ENCODE peak calls at places on chromosome 7, in nine cellular contexts. One of them, this sample, is unnamed.

GRCh38 chr7:20299647-20300312 is 30.9 kb upstream of the ITGB8 start:
- DNase-seq in NCI-H2107: no peak
- DNase-seq in DMS 273 treated with DMSO at 0.1 percent for 48 hours: no peak
- DNase-seq in breast epithelium: no peak
- DNase-seq in iris pigment epithelial cell: peak; percentile 64
- DNase-seq in frontal cortex: no peak
- DNase-seq in substantia nigra: no peak
- DNase-seq in ACHN: peak; percentile 40
- DNase-seq in body of pancreas: no peak
- DNase-seq in this sample: peak; percentile 47

GRCh38 chr7:43637114-43637806 is 54.4 kb downstream of the STK17A start:
- DNase-seq in NCI-H2107: no peak
- DNase-seq in DMS 273 treated with DMSO at 0.1 percent for 48 hours: no peak
- DNase-seq in breast epithelium: no peak
- DNase-seq in iris pigment epithelial cell: peak; percentile 77
- DNase-seq in frontal cortex: no peak
- DNase-seq in substantia nigra: no peak
- DNase-seq in ACHN: no peak
- DNase-seq in body of pancreas: no peak
- DNase-seq in this sample: no peak

GRCh38 chr7:128783143-128783799 is 7.7 kb upstream of the OPN1SW start:
- DNase-seq in NCI-H2107: no peak
- DNase-seq in DMS 273 treated with DMSO at 0.1 percent for 48 hours: peak; percentile 91
- DNase-seq in breast epithelium: no peak
- DNase-seq in iris pigment epithelial cell: peak; percentile 82
- DNase-seq in frontal cortex: no peak
- DNase-seq in substantia nigra: no peak
- DNase-seq in ACHN: no peak
- DNase-seq in body of pancreas: peak; percentile 43
- DNase-seq in this sample: peak; percentile 43

GRCh38 chr7:102426268-102427031 is 6.9 kb upstream of the ORAI2 start:
- DNase-seq in NCI-H2107: no peak
- DNase-seq in DMS 273 treated with DMSO at 0.1 percent for 48 hours: no peak
- DNase-seq in breast epithelium: no peak
- DNase-seq in iris pigment epithelial cell: no peak
- DNase-seq in frontal cortex: no peak
- DNase-seq in substantia nigra: peak; percentile 7
- DNase-seq in ACHN: no peak
- DNase-seq in body of pancreas: no peak
- DNase-seq in this sample: no peak

GRCh38 chr7:122896509-122896908 is 10.2 kb upstream of the CADPS2 start:
- DNase-seq in NCI-H2107: no peak
- DNase-seq in DMS 273 treated with DMSO at 0.1 percent for 48 hours: no peak
- DNase-seq in breast epithelium: no peak
- DNase-seq in iris pigment epithelial cell: peak; percentile 11
- DNase-seq in frontal cortex: no peak
- DNase-seq in substantia nigra: no peak
- DNase-seq in ACHN: peak; percentile 13
- DNase-seq in body of pancreas: no peak
- DNase-seq in this sample: no peak

GRCh38 chr7:28586736-28587135 is 174.4 kb downstream of the CREB5 start:
- DNase-seq in NCI-H2107: no peak
- DNase-seq in DMS 273 treated with DMSO at 0.1 percent for 48 hours: no peak
- DNase-seq in breast epithelium: peak; percentile 89
- DNase-seq in iris pigment epithelial cell: no peak
- DNase-seq in frontal cortex: no peak
- DNase-seq in substantia nigra: no peak
- DNase-seq in ACHN: no peak
- DNase-seq in body of pancreas: no peak
- DNase-seq in this sample: peak; percentile 46

GRCh38 chr7:99170730-99171074 is 26.8 kb upstream of the SMURF1 start:
- DNase-seq in NCI-H2107: no peak
- DNase-seq in DMS 273 treated with DMSO at 0.1 percent for 48 hours: no peak
- DNase-seq in breast epithelium: no peak
- DNase-seq in iris pigment epithelial cell: no peak
- DNase-seq in frontal cortex: no peak
- DNase-seq in substantia nigra: no peak
- DNase-seq in ACHN: no peak
- DNase-seq in body of pancreas: peak; percentile 21
- DNase-seq in this sample: no peak

GRCh38 chr7:34061175-34061574 is 155.8 kb downstream of the BMPER start:
- DNase-seq in NCI-H2107: no peak
- DNase-seq in DMS 273 treated with DMSO at 0.1 percent for 48 hours: no peak
- DNase-seq in breast epithelium: no peak
- DNase-seq in iris pigment epithelial cell: peak; percentile 94
- DNase-seq in frontal cortex: no peak
- DNase-seq in substantia nigra: no peak
- DNase-seq in ACHN: no peak
- DNase-seq in body of pancreas: no peak
- DNase-seq in this sample: no peak

GRCh38 chr7:6648815-6649104 is 11.6 kb downstream of the ZNF316 start:
- DNase-seq in NCI-H2107: no peak
- DNase-seq in DMS 273 treated with DMSO at 0.1 percent for 48 hours: no peak
- DNase-seq in breast epithelium: no peak
- DNase-seq in iris pigment epithelial cell: no peak
- DNase-seq in frontal cortex: no peak
- DNase-seq in substantia nigra: no peak
- DNase-seq in ACHN: no peak
- DNase-seq in body of pancreas: no peak
- DNase-seq in this sample: no peak

GRCh38 chr7:15685358-15686181 is 913 bp downstream of the MEOX2 start:
- DNase-seq in NCI-H2107: peak; percentile 19
- DNase-seq in DMS 273 treated with DMSO at 0.1 percent for 48 hours: peak; percentile 65
- DNase-seq in breast epithelium: no peak
- DNase-seq in iris pigment epithelial cell: peak; percentile 14
- DNase-seq in frontal cortex: no peak
- DNase-seq in substantia nigra: no peak
- DNase-seq in ACHN: no peak
- DNase-seq in body of pancreas: peak; percentile 10
- DNase-seq in this sample: peak; percentile 39

GRCh38 chr7:68432585-68432984 is 1165.7 kb upstream of the AUTS2 start:
- DNase-seq in NCI-H2107: no peak
- DNase-seq in DMS 273 treated with DMSO at 0.1 percent for 48 hours: no peak
- DNase-seq in breast epithelium: no peak
- DNase-seq in iris pigment epithelial cell: no peak
- DNase-seq in frontal cortex: no peak
- DNase-seq in substantia nigra: no peak
- DNase-seq in ACHN: no peak
- DNase-seq in body of pancreas: no peak
- DNase-seq in this sample: no peak

GRCh38 chr7:27113991-27114866 is 11.7 kb upstream of the HOXA2 start:
- DNase-seq in NCI-H2107: no peak
- DNase-seq in DMS 273 treated with DMSO at 0.1 percent for 48 hours: peak; percentile 19
- DNase-seq in breast epithelium: peak; percentile 64
- DNase-seq in iris pigment epithelial cell: no peak
- DNase-seq in frontal cortex: no peak
- DNase-seq in substantia nigra: no peak
- DNase-seq in ACHN: peak; percentile 89
- DNase-seq in body of pancreas: no peak
- DNase-seq in this sample: no peak

GRCh38 chr7:33423646-33424020 is 294.3 kb downstream of the BBS9 start:
- DNase-seq in NCI-H2107: no peak
- DNase-seq in DMS 273 treated with DMSO at 0.1 percent for 48 hours: no peak
- DNase-seq in breast epithelium: no peak
- DNase-seq in iris pigment epithelial cell: no peak
- DNase-seq in frontal cortex: no peak
- DNase-seq in substantia nigra: no peak
- DNase-seq in ACHN: peak; percentile 54
- DNase-seq in body of pancreas: no peak
- DNase-seq in this sample: no peak

GRCh38 chr7:34564091-34564490 is 93.9 kb upstream of the NPSR1 start:
- DNase-seq in NCI-H2107: no peak
- DNase-seq in DMS 273 treated with DMSO at 0.1 percent for 48 hours: no peak
- DNase-seq in breast epithelium: no peak
- DNase-seq in iris pigment epithelial cell: no peak
- DNase-seq in frontal cortex: no peak
- DNase-seq in substantia nigra: no peak
- DNase-seq in ACHN: no peak
- DNase-seq in body of pancreas: no peak
- DNase-seq in this sample: no peak

GRCh38 chr7:10429031-10429430 is 544.6 kb upstream of the PHF14 start:
- DNase-seq in NCI-H2107: no peak
- DNase-seq in DMS 273 treated with DMSO at 0.1 percent for 48 hours: no peak
- DNase-seq in breast epithelium: no peak
- DNase-seq in iris pigment epithelial cell: no peak
- DNase-seq in frontal cortex: no peak
- DNase-seq in substantia nigra: no peak
- DNase-seq in ACHN: no peak
- DNase-seq in body of pancreas: no peak
- DNase-seq in this sample: no peak

GRCh38 chr7:157021893-157022680 is 11.6 kb upstream of the MNX1 start:
- DNase-seq in NCI-H2107: no peak
- DNase-seq in DMS 273 treated with DMSO at 0.1 percent for 48 hours: no peak
- DNase-seq in breast epithelium: no peak
- DNase-seq in iris pigment epithelial cell: no peak
- DNase-seq in frontal cortex: no peak
- DNase-seq in substantia nigra: no peak
- DNase-seq in ACHN: no peak
- DNase-seq in body of pancreas: no peak
- DNase-seq in this sample: no peak

GRCh38 chr7:149459540-149460433 is 1.1 kb downstream of the ZNF777 start:
- DNase-seq in NCI-H2107: no peak
- DNase-seq in DMS 273 treated with DMSO at 0.1 percent for 48 hours: no peak
- DNase-seq in breast epithelium: no peak
- DNase-seq in iris pigment epithelial cell: peak; percentile 13
- DNase-seq in frontal cortex: peak; percentile 54
- DNase-seq in substantia nigra: no peak
- DNase-seq in ACHN: peak; percentile 24
- DNase-seq in body of pancreas: no peak
- DNase-seq in this sample: no peak

GRCh38 chr7:87609946-87610345 is 9.3 kb upstream of the ABCB1 start:
- DNase-seq in NCI-H2107: no peak
- DNase-seq in DMS 273 treated with DMSO at 0.1 percent for 48 hours: no peak
- DNase-seq in breast epithelium: no peak
- DNase-seq in iris pigment epithelial cell: peak; percentile 29
- DNase-seq in frontal cortex: no peak
- DNase-seq in substantia nigra: no peak
- DNase-seq in ACHN: no peak
- DNase-seq in body of pancreas: no peak
- DNase-seq in this sample: no peak

GRCh38 chr7:3861941-3862340 is 560.9 kb downstream of the SDK1 start:
- DNase-seq in NCI-H2107: no peak
- DNase-seq in DMS 273 treated with DMSO at 0.1 percent for 48 hours: no peak
- DNase-seq in breast epithelium: peak; percentile 33
- DNase-seq in iris pigment epithelial cell: peak; percentile 92
- DNase-seq in frontal cortex: peak; percentile 16
- DNase-seq in substantia nigra: no peak
- DNase-seq in ACHN: no peak
- DNase-seq in body of pancreas: peak; percentile 17
- DNase-seq in this sample: peak; percentile 28

GRCh38 chr7:44633254-44634186 is 27.1 kb downstream of the OGDH start:
- DNase-seq in NCI-H2107: no peak
- DNase-seq in DMS 273 treated with DMSO at 0.1 percent for 48 hours: no peak
- DNase-seq in breast epithelium: peak; percentile 77
- DNase-seq in iris pigment epithelial cell: peak; percentile 93
- DNase-seq in frontal cortex: no peak
- DNase-seq in substantia nigra: no peak
- DNase-seq in ACHN: peak; percentile 74
- DNase-seq in body of pancreas: peak; percentile 91
- DNase-seq in this sample: peak; percentile 99

GRCh38 chr7:151056286-151057037 is 1.2 kb downstream of the CDK5 start:
- DNase-seq in NCI-H2107: no peak
- DNase-seq in DMS 273 treated with DMSO at 0.1 percent for 48 hours: no peak
- DNase-seq in breast epithelium: no peak
- DNase-seq in iris pigment epithelial cell: no peak
- DNase-seq in frontal cortex: peak; percentile 54
- DNase-seq in substantia nigra: no peak
- DNase-seq in ACHN: no peak
- DNase-seq in body of pancreas: peak; percentile 46
- DNase-seq in this sample: no peak

GRCh38 chr7:144854839-144855424 is 19.1 kb upstream of the TPK1 start:
- DNase-seq in NCI-H2107: no peak
- DNase-seq in DMS 273 treated with DMSO at 0.1 percent for 48 hours: peak; percentile 21
- DNase-seq in breast epithelium: no peak
- DNase-seq in iris pigment epithelial cell: peak; percentile 25
- DNase-seq in frontal cortex: peak; percentile 18
- DNase-seq in substantia nigra: no peak
- DNase-seq in ACHN: peak; percentile 56
- DNase-seq in body of pancreas: no peak
- DNase-seq in this sample: no peak

GRCh38 chr7:134669845-134670373 is 23.3 kb downstream of the BPGM start:
- DNase-seq in NCI-H2107: peak; percentile 41
- DNase-seq in DMS 273 treated with DMSO at 0.1 percent for 48 hours: no peak
- DNase-seq in breast epithelium: peak; percentile 46
- DNase-seq in iris pigment epithelial cell: peak; percentile 96
- DNase-seq in frontal cortex: no peak
- DNase-seq in substantia nigra: no peak
- DNase-seq in ACHN: peak; percentile 84
- DNase-seq in body of pancreas: peak; percentile 71
- DNase-seq in this sample: peak; percentile 76

GRCh38 chr7:115635367-115635766 is 395.2 kb downstream of the TFEC start:
- DNase-seq in NCI-H2107: no peak
- DNase-seq in DMS 273 treated with DMSO at 0.1 percent for 48 hours: no peak
- DNase-seq in breast epithelium: no peak
- DNase-seq in iris pigment epithelial cell: no peak
- DNase-seq in frontal cortex: no peak
- DNase-seq in substantia nigra: no peak
- DNase-seq in ACHN: no peak
- DNase-seq in body of pancreas: no peak
- DNase-seq in this sample: no peak

GRCh38 chr7:47609803-47610452 is 28.0 kb upstream of the TNS3 start:
- DNase-seq in NCI-H2107: no peak
- DNase-seq in DMS 273 treated with DMSO at 0.1 percent for 48 hours: no peak
- DNase-seq in breast epithelium: no peak
- DNase-seq in iris pigment epithelial cell: peak; percentile 94
- DNase-seq in frontal cortex: no peak
- DNase-seq in substantia nigra: no peak
- DNase-seq in ACHN: no peak
- DNase-seq in body of pancreas: no peak
- DNase-seq in this sample: no peak

GRCh38 chr7:88758355-88759215 is 915 bp upstream of the ZNF804B start:
- DNase-seq in NCI-H2107: no peak
- DNase-seq in DMS 273 treated with DMSO at 0.1 percent for 48 hours: no peak
- DNase-seq in breast epithelium: no peak
- DNase-seq in iris pigment epithelial cell: peak; percentile 6
- DNase-seq in frontal cortex: peak; percentile 23
- DNase-seq in substantia nigra: no peak
- DNase-seq in ACHN: no peak
- DNase-seq in body of pancreas: peak; percentile 47
- DNase-seq in this sample: no peak

GRCh38 chr7:150997817-150998216 is 7.0 kb downstream of the NOS3 start:
- DNase-seq in NCI-H2107: no peak
- DNase-seq in DMS 273 treated with DMSO at 0.1 percent for 48 hours: no peak
- DNase-seq in breast epithelium: no peak
- DNase-seq in iris pigment epithelial cell: no peak
- DNase-seq in frontal cortex: no peak
- DNase-seq in substantia nigra: no peak
- DNase-seq in ACHN: no peak
- DNase-seq in body of pancreas: no peak
- DNase-seq in this sample: no peak

GRCh38 chr7:142172932-142173331 is 61.4 kb downstream of the MGAM2 start:
- DNase-seq in NCI-H2107: no peak
- DNase-seq in DMS 273 treated with DMSO at 0.1 percent for 48 hours: no peak
- DNase-seq in breast epithelium: no peak
- DNase-seq in iris pigment epithelial cell: no peak
- DNase-seq in frontal cortex: no peak
- DNase-seq in substantia nigra: no peak
- DNase-seq in ACHN: no peak
- DNase-seq in body of pancreas: no peak
- DNase-seq in this sample: no peak

GRCh38 chr7:139647085-139647484 is 123.6 kb downstream of the CLEC2L start:
- DNase-seq in NCI-H2107: no peak
- DNase-seq in DMS 273 treated with DMSO at 0.1 percent for 48 hours: no peak
- DNase-seq in breast epithelium: no peak
- DNase-seq in iris pigment epithelial cell: peak; percentile 48
- DNase-seq in frontal cortex: no peak
- DNase-seq in substantia nigra: no peak
- DNase-seq in ACHN: no peak
- DNase-seq in body of pancreas: no peak
- DNase-seq in this sample: no peak

GRCh38 chr7:7051221-7051877 is 131.0 kb upstream of the C1GALT1 start:
- DNase-seq in NCI-H2107: no peak
- DNase-seq in DMS 273 treated with DMSO at 0.1 percent for 48 hours: no peak
- DNase-seq in breast epithelium: no peak
- DNase-seq in iris pigment epithelial cell: no peak
- DNase-seq in frontal cortex: peak; percentile 10
- DNase-seq in substantia nigra: no peak
- DNase-seq in ACHN: no peak
- DNase-seq in body of pancreas: no peak
- DNase-seq in this sample: no peak

GRCh38 chr7:29956477-29956836 is 33.1 kb downstream of the SCRN1 start:
- DNase-seq in NCI-H2107: no peak
- DNase-seq in DMS 273 treated with DMSO at 0.1 percent for 48 hours: no peak
- DNase-seq in breast epithelium: no peak
- DNase-seq in iris pigment epithelial cell: no peak
- DNase-seq in frontal cortex: no peak
- DNase-seq in substantia nigra: no peak
- DNase-seq in ACHN: no peak
- DNase-seq in body of pancreas: no peak
- DNase-seq in this sample: no peak

This sample was measured in astrocyte of the cerebellum.